ENCODE peak calls at places on chromosomes 4 and X, in four cellular contexts. One of them, this sample, is unnamed.

GRCh38 chrX:40523852-40524251 is 56.9 kb upstream of the ATP6AP2 start:
- DNase-seq in H1: no peak
- DNase-seq in GM12878: no peak
- DNase-seq in HepG2: no peak
- DNase-seq in this sample: no peak

GRCh38 chrX:10414106-10414824 is 206.1 kb downstream of the MID1 start:
- DNase-seq in GM12878: no peak
- DNase-seq in H1: no peak
- DNase-seq in HepG2: no peak
- DNase-seq in this sample: no peak

GRCh38 chrX:25020391-25021131 is 4.8 kb upstream of the ARX start:
- DNase-seq in HepG2: no peak
- DNase-seq in H1: no peak
- DNase-seq in GM12878: no peak
- DNase-seq in this sample: peak

GRCh38 chr4:186029731-186030421 is 39.1 kb upstream of the TLR3 start:
- DNase-seq in H1: no peak
- DNase-seq in HepG2: no peak
- DNase-seq in GM12878: no peak
- DNase-seq in this sample: peak

GRCh38 chr4:109977854-109978501 is 65.3 kb downstream of the EGF start:
- DNase-seq in H1: no peak
- DNase-seq in HepG2: peak
- DNase-seq in GM12878: no peak
- DNase-seq in this sample: peak

GRCh38 chr4:102217775-102218174 is 127.5 kb downstream of the SLC39A8 start:
- DNase-seq in GM12878: no peak
- DNase-seq in HepG2: no peak
- DNase-seq in H1: no peak
- DNase-seq in this sample: no peak

GRCh38 chrX:118507766-118508165 is 12.2 kb downstream of the DOCK11 start:
- DNase-seq in H1: no peak
- DNase-seq in GM12878: no peak
- DNase-seq in HepG2: no peak
- DNase-seq in this sample: no peak

GRCh38 chr4:687048-687974 is 1.6 kb downstream of the SLC49A3 start:
- DNase-seq in HepG2: peak
- DNase-seq in GM12878: no peak
- DNase-seq in H1: no peak
- DNase-seq in this sample: peak

GRCh38 chrX:69088171-69088938 is 76.9 kb downstream of the PJA1 start:
- DNase-seq in H1: no peak
- DNase-seq in HepG2: no peak
- DNase-seq in GM12878: no peak
- DNase-seq in this sample: peak

GRCh38 chr4:76547167-76547760 is 112.2 kb downstream of the SHROOM3 start:
- DNase-seq in GM12878: no peak
- DNase-seq in HepG2: no peak
- DNase-seq in H1: no peak
- DNase-seq in this sample: no peak

GRCh38 chrX:101210630-101211029 is 9.0 kb upstream of the DRP2 start:
- DNase-seq in H1: no peak
- DNase-seq in GM12878: no peak
- DNase-seq in HepG2: no peak
- DNase-seq in this sample: no peak

GRCh38 chr4:87551361-87551760 is 22.2 kb upstream of the SPARCL1 start:
- DNase-seq in GM12878: no peak
- DNase-seq in HepG2: no peak
- DNase-seq in H1: no peak
- DNase-seq in this sample: no peak

GRCh38 chr4:8331567-8331955 is 62.0 kb downstream of the HTRA3 start:
- DNase-seq in H1: no peak
- DNase-seq in HepG2: no peak
- DNase-seq in GM12878: no peak
- DNase-seq in this sample: no peak

GRCh38 chrX:153974003-153974725 is 1.6 kb downstream of the TMEM187 start:
- DNase-seq in HepG2: no peak
- DNase-seq in H1: no peak
- DNase-seq in GM12878: no peak
- DNase-seq in this sample: no peak

GRCh38 chr4:26619784-26620183 is 35.9 kb downstream of the TBC1D19 start:
- DNase-seq in H1: no peak
- DNase-seq in HepG2: no peak
- DNase-seq in GM12878: no peak
- DNase-seq in this sample: no peak

GRCh38 chrX:261167-261857 is 19.9 kb upstream of the PLCXD1 start:
- DNase-seq in GM12878: no peak
- DNase-seq in HepG2: no peak
- DNase-seq in H1: no peak
- DNase-seq in this sample: no peak

GRCh38 chrX:110667706-110668105 is 127.9 kb downstream of the CHRDL1 start:
- DNase-seq in HepG2: no peak
- DNase-seq in GM12878: no peak
- DNase-seq in H1: peak
- DNase-seq in this sample: no peak

GRCh38 chrX:107675823-107676555 is 47.7 kb downstream of the PRPS1 start:
- DNase-seq in HepG2: no peak
- DNase-seq in H1: no peak
- DNase-seq in GM12878: no peak
- DNase-seq in this sample: no peak

GRCh38 chr4:8362483-8362882 is 78.0 kb downstream of the ACOX3 start:
- DNase-seq in HepG2: no peak
- DNase-seq in H1: no peak
- DNase-seq in GM12878: no peak
- DNase-seq in this sample: no peak

GRCh38 chr4:8893624-8894423 is 22.2 kb upstream of the HMX1 start:
- DNase-seq in HepG2: no peak
- DNase-seq in H1: no peak
- DNase-seq in GM12878: no peak
- DNase-seq in this sample: no peak

GRCh38 chrX:112545051-112545450 is 134.7 kb downstream of the LHFPL1 start:
- DNase-seq in HepG2: no peak
- DNase-seq in GM12878: no peak
- DNase-seq in H1: no peak
- DNase-seq in this sample: no peak

DNA sequence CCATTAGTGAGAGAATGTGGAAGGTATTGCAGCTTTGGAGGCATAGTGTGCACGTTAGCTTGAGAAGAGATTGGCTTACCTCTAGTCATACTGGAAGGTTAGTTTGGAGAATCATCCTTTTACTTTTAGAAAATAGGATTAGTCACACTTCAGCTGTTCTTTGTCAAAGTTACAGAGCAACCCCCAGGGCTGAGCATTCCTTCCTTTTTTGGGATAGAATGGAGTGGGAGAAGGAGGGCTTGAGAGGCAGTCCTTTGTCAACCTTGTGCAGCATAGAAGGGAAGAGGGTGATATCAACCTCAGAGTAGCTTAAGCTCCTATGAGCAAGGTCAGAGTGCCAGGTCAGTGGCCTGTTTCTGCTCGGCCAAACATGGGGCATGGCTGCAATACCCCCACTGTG is 8.6 kb upstream of the MBNL3 start:
- DNase-seq in GM12878: no peak
- DNase-seq in H1: no peak
- DNase-seq in HepG2: no peak
- DNase-seq in this sample: no peak
- TF ChIP-seq TCF12 in GM12878: no peak
- TF ChIP-seq TCF12 in H1: no peak
- TF ChIP-seq TCF12 in HepG2: no peak
- TF ChIP-seq TCF12 in this sample: no peak

GRCh38 chr4:138290803-138291202 is 48.7 kb upstream of the SLC7A11 start:
- DNase-seq in HepG2: no peak
- DNase-seq in H1: no peak
- DNase-seq in GM12878: no peak
- DNase-seq in this sample: no peak

GRCh38 chr4:138291431-138291830 is 49.3 kb upstream of the SLC7A11 start:
- DNase-seq in H1: no peak
- DNase-seq in GM12878: no peak
- DNase-seq in HepG2: no peak
- DNase-seq in this sample: no peak
- TF ChIP-seq TCF12 in H1: no peak
- TF ChIP-seq TCF12 in GM12878: no peak
- TF ChIP-seq TCF12 in HepG2: no peak
- TF ChIP-seq TCF12 in this sample: no peak

DNA sequence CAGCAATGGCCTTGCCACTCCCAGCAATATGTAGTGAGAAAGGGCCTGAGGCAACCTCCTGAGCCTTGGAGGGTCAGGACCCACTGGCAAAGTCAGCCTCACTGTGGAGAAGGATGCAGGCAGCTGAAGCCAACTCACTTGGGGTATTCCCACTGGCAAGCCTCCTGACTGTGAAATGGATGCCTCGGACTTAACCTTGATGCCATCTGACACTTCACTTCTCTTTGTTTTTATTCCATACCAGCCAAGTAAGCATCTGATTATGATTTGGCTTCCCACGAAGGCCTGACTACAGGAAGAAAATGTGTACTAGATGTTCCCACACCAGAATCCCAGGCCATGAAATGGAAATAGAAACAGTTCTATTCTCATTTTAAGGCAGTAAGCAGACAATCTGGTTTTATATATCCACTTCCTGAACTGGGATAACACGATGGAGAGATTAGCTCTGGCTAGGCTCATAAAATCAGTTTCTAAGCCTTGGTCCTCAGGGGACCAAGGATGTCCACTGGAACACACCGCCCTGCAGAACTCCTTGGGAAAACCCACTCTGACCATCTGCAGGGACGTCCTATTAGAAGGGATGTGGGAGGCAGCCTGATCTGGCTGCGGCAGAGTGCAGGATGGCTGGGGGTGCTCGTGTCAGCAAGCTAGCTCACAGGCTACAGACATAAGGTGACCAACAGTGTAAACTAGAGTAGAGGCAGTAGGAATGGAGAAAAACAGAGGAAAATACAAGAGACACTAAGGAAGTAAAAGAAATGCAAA is 89.3 kb downstream of the TSPAN5 start:
- DNase-seq in HepG2: no peak
- DNase-seq in GM12878: no peak
- DNase-seq in H1: no peak
- DNase-seq in this sample: no peak
- TF ChIP-seq TCF12 in HepG2: no peak
- TF ChIP-seq TCF12 in GM12878: no peak
- TF ChIP-seq TCF12 in H1: no peak
- TF ChIP-seq TCF12 in this sample: no peak

GRCh38 chr4:98199247-98199646 is 56.0 kb upstream of the STPG2 start:
- DNase-seq in HepG2: no peak
- DNase-seq in GM12878: no peak
- DNase-seq in H1: no peak
- DNase-seq in this sample: no peak
- TF ChIP-seq TCF12 in HepG2: no peak
- TF ChIP-seq TCF12 in GM12878: no peak
- TF ChIP-seq TCF12 in H1: no peak
- TF ChIP-seq TCF12 in this sample: no peak

GRCh38 chr4:6517171-6517570 is 44.8 kb upstream of the PPP2R2C start:
- DNase-seq in HepG2: no peak
- DNase-seq in GM12878: no peak
- DNase-seq in H1: no peak
- DNase-seq in this sample: no peak

GRCh38 chr4:6523251-6523650 is 50.8 kb upstream of the PPP2R2C start:
- DNase-seq in GM12878: no peak
- DNase-seq in H1: no peak
- DNase-seq in HepG2: no peak
- DNase-seq in this sample: no peak

GRCh38 chr4:6520978-6521377 is 48.6 kb upstream of the PPP2R2C start:
- DNase-seq in GM12878: no peak
- DNase-seq in HepG2: no peak
- DNase-seq in H1: no peak
- DNase-seq in this sample: peak

GRCh38 chr4:6516762-6517161 is 44.3 kb upstream of the PPP2R2C start:
- DNase-seq in GM12878: peak
- DNase-seq in H1: no peak
- DNase-seq in HepG2: no peak
- DNase-seq in this sample: no peak

DNA sequence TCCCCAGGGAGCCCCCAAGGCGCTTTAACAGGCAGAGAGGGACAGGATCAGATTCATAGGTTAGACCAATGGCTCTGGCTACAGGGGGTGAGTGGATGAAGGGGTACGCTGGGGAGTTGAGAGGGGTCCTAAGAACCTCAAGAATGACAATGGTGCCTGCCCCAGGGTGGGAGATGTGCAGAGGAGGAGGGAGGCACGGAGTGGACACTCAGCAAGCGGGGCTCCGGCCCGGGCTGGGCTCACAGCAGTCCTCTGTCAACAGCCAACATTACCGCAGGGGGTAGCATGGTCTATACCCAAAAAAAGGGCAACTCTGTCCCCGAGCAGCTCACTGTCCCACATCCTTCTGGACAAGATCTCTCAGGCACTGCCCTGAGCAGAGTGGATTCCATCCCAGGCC is 47.6 kb upstream of the PPP2R2C start:
- DNase-seq in GM12878: no peak
- DNase-seq in H1: no peak
- DNase-seq in HepG2: no peak
- DNase-seq in this sample: no peak
- TF ChIP-seq TCF12 in GM12878: no peak
- TF ChIP-seq TCF12 in H1: no peak
- TF ChIP-seq TCF12 in HepG2: no peak
- TF ChIP-seq TCF12 in this sample: no peak

DNA sequence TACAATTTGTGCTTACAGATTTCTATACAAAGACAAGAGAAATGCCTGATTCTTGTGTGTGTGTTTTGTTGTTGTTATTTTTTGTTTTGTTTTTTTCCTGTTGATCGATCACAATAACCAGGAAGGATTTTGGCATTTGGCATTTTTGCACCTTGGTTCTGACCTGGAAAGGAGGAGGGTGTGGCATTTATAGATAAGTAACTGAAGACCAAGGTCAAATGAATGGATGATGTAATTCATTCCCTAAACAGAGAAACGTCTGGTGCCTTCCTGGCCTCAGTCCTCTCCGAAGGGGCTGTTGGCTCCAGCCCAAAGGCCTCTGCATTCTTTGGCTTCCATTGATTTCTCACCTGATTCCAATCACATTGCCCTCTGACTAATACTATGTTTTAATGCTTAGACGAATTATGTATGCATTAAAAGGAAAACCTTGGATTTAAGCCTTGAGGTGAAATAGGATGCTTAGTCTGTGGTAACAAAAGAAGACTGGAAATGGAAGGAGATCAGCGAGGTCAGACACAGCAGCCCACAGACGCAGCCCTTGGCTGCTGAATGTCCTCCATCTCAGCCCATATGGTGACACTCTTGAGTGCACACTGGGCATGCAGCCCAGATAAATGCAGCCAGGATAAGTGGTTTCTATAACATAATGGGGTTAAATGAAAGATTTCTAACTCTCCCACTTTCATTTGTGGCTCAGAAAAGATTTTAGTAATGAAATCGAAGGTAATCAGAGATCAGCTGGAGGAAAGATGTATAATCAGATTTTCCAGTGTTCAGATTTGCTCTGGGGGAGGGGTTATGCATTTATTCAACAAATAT is 60.5 kb upstream of the TRIM2 start:
- DNase-seq in H1: no peak
- DNase-seq in HepG2: no peak
- DNase-seq in GM12878: no peak
- DNase-seq in this sample: peak
- TF ChIP-seq TCF12 in H1: no peak
- TF ChIP-seq TCF12 in HepG2: no peak
- TF ChIP-seq TCF12 in GM12878: no peak
- TF ChIP-seq TCF12 in this sample: peak